ENCODE peak calls at places on chromosomes 3 and 15, in five cellular contexts. V, F, L, R and I are unnamed samples.

GRCh38 chr15:42027521-42027920 is 6.7 kb upstream of the PLA2G4E start:
- DNase-seq in V (no peak), F (no peak), L (no peak), R (no peak), I (no peak)

GRCh38 chr3:133448478-133449122 is 48.7 kb downstream of the BFSP2 start:
- DNase-seq in V (no peak), F (no peak), L (no peak), R (no peak), I (no peak)

GRCh38 chr3:36700537-36701248 is 63.7 kb downstream of the DCLK3 start:
- DNase-seq in V (peak), F (no peak), L (peak), R (peak), I (peak)

GRCh38 chr15:63933522-63933921 is 99.8 kb upstream of the HERC1 start:
- DNase-seq in V (peak), F (no peak), L (no peak), R (no peak), I (no peak)

GRCh38 chr3:46566040-46566631 is at the start of gene LRRC2:
- DNase-seq in V (peak), F (peak), L (peak), R (peak), I (peak)

GRCh38 chr15:25469377-25469776 is 30.6 kb upstream of the UBE3A start:
- DNase-seq in V (peak), F (no peak), L (no peak), R (no peak), I (no peak)

GRCh38 chr3:50675179-50676030 is 678 bp downstream of the DOCK3 start:
- DNase-seq in V (no peak), F (peak), L (peak), R (no peak), I (peak)

GRCh38 chr3:104411760-104412159 is 954.9 kb upstream of the ALCAM start:
- DNase-seq in V (no peak), F (no peak), L (peak), R (no peak), I (no peak)

GRCh38 chr3:181880339-181880738 is 168.6 kb downstream of the SOX2 start:
- DNase-seq in V (no peak), F (no peak), L (peak), R (no peak), I (no peak)

GRCh38 chr3:16300282-16300681 is 35.3 kb downstream of the OXNAD1 start:
- DNase-seq in V (no peak), F (no peak), L (no peak), R (no peak), I (no peak)

GRCh38 chr3:33202581-33203457 is 15.8 kb downstream of the SUSD5 start:
- DNase-seq in V (no peak), F (no peak), L (no peak), R (no peak), I (no peak)

GRCh38 chr3:171480526-171480925 is 20.3 kb upstream of the TNIK start:
- DNase-seq in V (peak), F (no peak), L (no peak), R (no peak), I (no peak)

GRCh38 chr15:57505056-57505713 is 86.5 kb upstream of the MYZAP start:
- DNase-seq in V (peak), F (no peak), L (no peak), R (no peak), I (no peak)

GRCh38 chr3:58824285-58824684 is 157.7 kb upstream of the FAM3D start:
- DNase-seq in V (peak), F (peak), L (peak), R (peak), I (peak)

GRCh38 chr15:37045859-37046318 is 54.5 kb downstream of the MEIS2 start:
- DNase-seq in V (no peak), F (no peak), L (peak), R (no peak), I (peak)

GRCh38 chr3:20104167-20104661 is 64.0 kb downstream of the KAT2B start:
- DNase-seq in V (no peak), F (no peak), L (peak), R (no peak), I (no peak)

GRCh38 chr15:98292442-98293240 is 332.1 kb downstream of the ARRDC4 start:
- DNase-seq in V (peak), F (peak), L (peak), R (no peak), I (peak)

GRCh38 chr3:142723665-142723967 is 218 bp upstream of the TRPC1 start:
- DNase-seq in V (no peak), F (no peak), L (no peak), R (no peak), I (no peak)
- H3K4me3 ChIP-seq in V (peak), F (peak), L (peak), R (peak), I (peak)

DNA sequence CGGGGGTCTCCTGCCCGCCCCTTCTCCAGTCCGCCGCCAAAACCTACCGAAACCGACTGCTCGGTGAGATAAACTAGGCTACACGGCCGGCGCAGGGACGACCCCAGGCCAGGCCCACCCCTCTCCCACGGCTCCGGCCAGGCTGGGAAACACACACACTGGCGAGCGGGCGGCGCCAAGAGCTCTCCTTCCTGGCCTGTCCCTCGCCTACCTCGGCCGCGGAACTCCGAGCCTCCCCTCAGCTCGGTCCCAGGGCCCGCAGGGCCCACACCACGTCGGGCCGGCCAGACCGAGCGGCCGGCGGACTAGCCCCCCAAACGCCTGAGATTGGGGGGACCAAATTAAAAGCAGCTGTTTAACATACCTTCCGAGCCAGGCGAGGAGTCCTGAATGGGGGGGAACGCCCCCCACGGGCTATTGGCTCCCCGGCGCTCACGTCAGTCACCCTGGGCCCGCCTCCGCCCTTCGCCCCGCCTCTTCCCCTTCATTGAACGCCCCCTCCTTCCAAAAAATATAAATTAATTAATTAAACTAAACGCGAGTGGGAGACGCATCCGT is 4.0 kb upstream of the SIN3A start:
- DNase-seq in V (peak), F (peak), L (peak), R (no peak), I (peak)
- H3K4me3 ChIP-seq in V (peak), F (peak), L (peak), R (peak), I (peak)

DNA sequence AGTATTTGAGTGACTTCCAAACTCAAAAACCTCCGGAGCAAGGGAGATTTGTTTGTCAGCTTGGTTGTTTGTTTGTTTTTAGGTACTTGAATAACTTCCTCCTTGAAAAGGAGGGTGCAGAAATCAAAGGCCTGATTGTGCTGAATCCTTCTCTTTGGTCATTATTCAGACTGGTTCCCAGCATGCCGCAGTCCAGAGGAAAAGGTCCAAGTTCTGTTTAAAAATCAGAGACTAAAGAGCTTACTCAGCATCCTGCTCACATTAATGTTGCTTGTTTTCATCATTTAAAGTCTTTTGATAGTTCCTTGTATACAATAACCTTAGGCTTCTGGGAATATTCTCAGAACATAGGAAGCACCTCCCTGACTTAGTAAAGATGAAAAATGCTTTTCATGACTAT is 987 bp upstream of the SCG3 start:
- DNase-seq in V (no peak), F (no peak), L (no peak), R (no peak), I (no peak)
- H3K4me3 ChIP-seq in V (no peak), F (no peak), L (no peak), R (no peak), I (no peak)

GRCh38 chr15:39583586-39584265 is 2.8 kb downstream of the THBS1 start:
- DNase-seq in V (peak), F (no peak), L (peak), R (no peak), I (no peak)

GRCh38 chr15:39582977-39583585 is 2.2 kb downstream of the THBS1 start:
- DNase-seq in V (no peak), F (no peak), L (no peak), R (no peak), I (no peak)

GRCh38 chr15:39585394-39585841 is 4.5 kb downstream of the THBS1 start:
- DNase-seq in V (peak), F (no peak), L (no peak), R (no peak), I (no peak)

GRCh38 chr15:39584662-39585393 is 3.9 kb downstream of the THBS1 start:
- DNase-seq in V (peak), F (no peak), L (no peak), R (no peak), I (no peak)

GRCh38 chr15:39584266-39584659 is 3.4 kb downstream of the THBS1 start:
- DNase-seq in V (no peak), F (no peak), L (no peak), R (no peak), I (no peak)
- H3K4me3 ChIP-seq in V (no peak), F (no peak), L (no peak), R (peak), I (peak)

DNA sequence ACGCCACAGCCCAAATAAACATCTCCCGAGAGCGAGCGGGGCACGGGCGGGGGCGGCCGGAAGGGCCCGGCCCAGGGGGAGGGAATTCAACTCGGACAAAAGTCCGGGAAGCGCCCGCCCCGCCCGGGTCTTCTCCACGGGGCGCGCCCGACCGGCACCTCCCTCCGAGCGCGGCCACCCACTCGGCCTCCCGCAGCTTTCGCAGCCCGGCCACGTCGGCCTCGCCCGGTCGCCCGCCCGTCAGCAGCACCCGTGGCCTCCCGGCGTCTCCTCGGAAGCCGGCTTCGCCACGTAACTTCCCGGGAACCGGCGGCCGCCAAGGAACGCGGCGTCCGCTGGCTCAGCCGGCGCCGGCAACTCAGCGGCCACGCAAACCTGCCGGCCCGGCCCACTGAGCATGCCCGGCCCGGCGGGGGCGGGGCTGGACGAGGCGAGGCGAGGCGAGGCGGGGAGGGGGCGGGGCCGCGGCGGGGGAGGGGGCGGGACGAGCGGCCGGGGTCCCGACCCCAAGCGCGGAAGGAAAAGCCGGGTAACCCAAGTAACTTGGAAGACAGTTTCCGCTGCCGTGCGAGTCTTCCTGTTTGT is at the start of gene TJP1:
- DNase-seq in V (peak), F (peak), L (peak), R (no peak), I (peak)
- H3K4me3 ChIP-seq in V (peak), F (peak), L (peak), R (peak), I (peak)

GRCh38 chr3:152444029-152444641 is 175.4 kb downstream of the MBNL1 start:
- DNase-seq in V (peak), F (no peak), L (peak), R (peak), I (no peak)

GRCh38 chr3:152447509-152447908 is 178.8 kb downstream of the MBNL1 start:
- DNase-seq in V (no peak), F (no peak), L (no peak), R (no peak), I (no peak)

GRCh38 chr3:152445227-152445626 is 176.5 kb downstream of the MBNL1 start:
- DNase-seq in V (no peak), F (no peak), L (no peak), R (no peak), I (no peak)

GRCh38 chr3:152446495-152446894 is 177.8 kb downstream of the MBNL1 start:
- DNase-seq in V (no peak), F (no peak), L (no peak), R (no peak), I (no peak)

DNA sequence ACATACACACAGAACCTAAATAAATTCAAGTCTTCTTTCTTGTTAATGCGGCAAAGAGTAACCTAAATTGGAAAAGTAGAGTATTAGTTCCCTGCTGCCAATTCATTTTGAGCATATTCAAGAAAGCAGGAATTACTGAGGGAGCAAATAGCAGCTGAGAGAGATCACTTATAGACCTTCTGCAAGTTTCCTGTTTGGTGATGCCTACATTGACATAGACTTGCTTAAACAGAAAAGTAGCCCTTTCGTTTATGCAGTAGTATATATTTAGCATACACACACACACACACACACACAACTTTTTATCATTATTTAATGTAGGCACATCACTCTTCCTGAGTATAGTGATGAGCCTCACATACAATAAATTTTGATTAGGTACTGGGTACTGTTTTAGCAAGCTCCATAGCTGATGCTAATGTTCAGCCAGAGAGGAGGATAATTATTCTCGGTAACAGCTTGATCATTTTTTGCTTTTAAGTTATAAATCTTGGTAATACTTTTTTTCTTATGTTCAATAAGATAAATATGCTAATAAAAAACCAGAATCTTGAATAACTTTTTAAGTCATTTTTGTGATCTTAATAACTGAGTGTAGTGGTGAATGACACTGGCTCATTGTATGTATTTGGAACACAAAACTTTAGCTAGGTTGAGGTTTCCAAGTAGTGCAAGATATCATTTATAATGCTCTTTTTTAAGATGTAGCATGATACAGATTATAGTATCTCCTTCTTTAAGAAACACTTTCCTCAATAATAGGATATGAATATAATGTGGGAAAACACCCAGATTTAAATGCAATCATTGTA is 174.7 kb downstream of the MBNL1 start:
- DNase-seq in V (no peak), F (no peak), L (no peak), R (no peak), I (no peak)
- H3K4me3 ChIP-seq in V (no peak), F (no peak), L (no peak), R (no peak), I (no peak)

GRCh38 chr3:14178247-14179113 is at the start of the genes LSM3 and XPC:
- DNase-seq in V (peak), F (peak), L (peak), R (peak), I (peak)

GRCh38 chr3:14181253-14181652 is 2.6 kb downstream of the LSM3 start:
- DNase-seq in V (no peak), F (no peak), L (no peak), R (no peak), I (no peak)

GRCh38 chr3:14179114-14179465 is 473 bp downstream of the LSM3 start:
- DNase-seq in V (no peak), F (no peak), L (no peak), R (no peak), I (no peak)

GRCh38 chr3:14177580-14178246 is 688 bp downstream of the XPC start:
- DNase-seq in V (peak), F (no peak), L (no peak), R (no peak), I (no peak)

GRCh38 chr3:14179795-14180194 is 1.2 kb downstream of the LSM3 start:
- DNase-seq in V (no peak), F (no peak), L (no peak), R (no peak), I (no peak)
- H3K4me3 ChIP-seq in V (no peak), F (no peak), L (no peak), R (no peak), I (peak)

GRCh38 chr3:139939681-139940190 is 4.8 kb downstream of the CLSTN2 start:
- DNase-seq in V (no peak), F (no peak), L (no peak), R (no peak), I (no peak)
- H3K4me3 ChIP-seq in V (no peak), F (no peak), L (no peak), R (no peak), I (no peak)

GRCh38 chr3:129343643-129344360 is 65.1 kb downstream of the HMCES start:
- DNase-seq in V (no peak), F (peak), L (peak), R (no peak), I (no peak)
- H3K4me3 ChIP-seq in V (no peak), F (no peak), L (no peak), R (peak), I (no peak)

DNA sequence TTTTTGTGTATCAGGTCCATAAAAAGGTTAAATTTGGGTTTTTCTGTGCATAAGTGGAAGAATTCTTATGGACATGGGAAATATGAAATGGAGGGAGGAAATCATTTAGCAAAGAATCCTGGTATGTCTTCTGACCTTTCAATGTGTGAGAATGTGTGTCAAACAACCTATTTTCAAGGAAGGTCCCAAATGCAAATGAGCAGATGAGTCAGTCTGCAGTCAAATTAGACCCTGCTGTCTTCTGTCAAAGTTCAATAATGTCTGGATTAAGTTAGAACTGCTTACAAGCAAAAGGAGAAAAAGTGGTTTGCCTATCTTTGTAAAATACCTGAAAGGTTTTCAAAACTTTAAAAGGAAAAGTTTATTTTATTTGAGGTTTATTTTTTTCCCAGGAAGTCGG is 15.3 kb downstream of the FBN1 start:
- DNase-seq in V (no peak), F (no peak), L (no peak), R (no peak), I (no peak)
- H3K4me3 ChIP-seq in V (no peak), F (no peak), L (no peak), R (no peak), I (no peak)